ENCODE peak calls at places on chromosomes 12 and 14, in four cellular contexts. I is neural crest cell, P is A549, D is ovary. J is an unnamed sample.
A peak's percentile ranks its signal among the peaks of the same experiment; 100 is the strongest.

GRCh38 chr12:50538178-50538577 is 33.4 kb downstream of the DIP2B start:
- DNase-seq in P (no peak), I (no peak), D (no peak), J (no peak)

GRCh38 chr14:77041837-77042557 is 13.5 kb upstream of the IRF2BPL start:
- DNase-seq in P (no peak), I (no peak), D (peak; percentile 65), J (no peak)

GRCh38 chr14:21042918-21043317 is 756 bp downstream of the RNASE7 start:
- DNase-seq in I (no peak), D (no peak), P (no peak), J (no peak)

GRCh38 chr14:54976316-54976715 is 50.6 kb downstream of the WDHD1 start:
- DNase-seq in I (no peak), P (no peak), D (no peak), J (no peak)

GRCh38 chr12:119117936-119118335 is 60.8 kb upstream of the HSPB8 start:
- DNase-seq in D (no peak), I (no peak), P (no peak), J (no peak)

GRCh38 chr14:103149847-103150246 is 26.6 kb downstream of the TNFAIP2 start:
- DNase-seq in D (no peak), P (no peak), I (no peak), J (no peak)

GRCh38 chr12:52437508-52437907 is 3.3 kb upstream of the KRT75 start:
- DNase-seq in D (no peak), P (no peak), I (no peak), J (no peak)

GRCh38 chr14:97315790-97316189 is 518.6 kb downstream of the VRK1 start:
- DNase-seq in D (no peak), P (no peak), I (no peak), J (no peak)

GRCh38 chr12:103269962-103270361 is 225.8 kb downstream of the C12orf42 start:
- DNase-seq in P (no peak), D (no peak), I (no peak), J (no peak)

GRCh38 chr14:93998871-93999403 is 1.8 kb downstream of the CCDC197 start:
- DNase-seq in I (no peak), D (no peak), P (no peak), J (no peak)

GRCh38 chr14:52706286-52706685 is 714 bp upstream of the PSMC6 start:
- DNase-seq in I (no peak), P (no peak), D (no peak), J (no peak)

GRCh38 chr12:13436696-13437391 is 240.3 kb downstream of the EMP1 start:
- DNase-seq in P (peak; percentile 9), I (no peak), D (no peak), J (no peak)

GRCh38 chr12:69653703-69654102 is 43.0 kb upstream of the LRRC10 start:
- DNase-seq in D (no peak), P (no peak), I (no peak), J (no peak)

GRCh38 chr12:60180298-60180697 is 584.5 kb downstream of the SLC16A7 start:
- DNase-seq in D (no peak), I (no peak), P (no peak), J (no peak)

GRCh38 chr12:113239811-113240331 is 18.6 kb downstream of the TPCN1 start:
- DNase-seq in D (peak; percentile 69), I (no peak), P (no peak), J (no peak)

GRCh38 chr14:101962503-101962874 is 1.9 kb upstream of the DYNC1H1 start:
- DNase-seq in I (no peak), D (peak; percentile 56), P (peak; percentile 88), J (no peak)

GRCh38 chr12:25386823-25387134 is 136.1 kb upstream of the KRAS start:
- DNase-seq in D (peak; percentile 62), P (peak; percentile 9), I (no peak), J (no peak)
- TF ChIP-seq CTCF in D (no peak), P (no peak), I (no peak), J (no peak)

GRCh38 chr12:130835011-130835410 is 4.0 kb downstream of the STX2 start:
- DNase-seq in P (no peak), I (no peak), D (no peak), J (no peak)

GRCh38 chr12:130838284-130838950 is 633 bp downstream of the STX2 start:
- DNase-seq in D (no peak), I (peak; percentile 31), P (peak; percentile 25), J (no peak)

GRCh38 chr12:130835436-130835835 is 3.6 kb downstream of the STX2 start:
- DNase-seq in P (no peak), D (no peak), I (no peak), J (no peak)

GRCh38 chr12:130839770-130840355 is 813 bp upstream of the STX2 start:
- DNase-seq in D (no peak), P (no peak), I (no peak), J (no peak)

DNA sequence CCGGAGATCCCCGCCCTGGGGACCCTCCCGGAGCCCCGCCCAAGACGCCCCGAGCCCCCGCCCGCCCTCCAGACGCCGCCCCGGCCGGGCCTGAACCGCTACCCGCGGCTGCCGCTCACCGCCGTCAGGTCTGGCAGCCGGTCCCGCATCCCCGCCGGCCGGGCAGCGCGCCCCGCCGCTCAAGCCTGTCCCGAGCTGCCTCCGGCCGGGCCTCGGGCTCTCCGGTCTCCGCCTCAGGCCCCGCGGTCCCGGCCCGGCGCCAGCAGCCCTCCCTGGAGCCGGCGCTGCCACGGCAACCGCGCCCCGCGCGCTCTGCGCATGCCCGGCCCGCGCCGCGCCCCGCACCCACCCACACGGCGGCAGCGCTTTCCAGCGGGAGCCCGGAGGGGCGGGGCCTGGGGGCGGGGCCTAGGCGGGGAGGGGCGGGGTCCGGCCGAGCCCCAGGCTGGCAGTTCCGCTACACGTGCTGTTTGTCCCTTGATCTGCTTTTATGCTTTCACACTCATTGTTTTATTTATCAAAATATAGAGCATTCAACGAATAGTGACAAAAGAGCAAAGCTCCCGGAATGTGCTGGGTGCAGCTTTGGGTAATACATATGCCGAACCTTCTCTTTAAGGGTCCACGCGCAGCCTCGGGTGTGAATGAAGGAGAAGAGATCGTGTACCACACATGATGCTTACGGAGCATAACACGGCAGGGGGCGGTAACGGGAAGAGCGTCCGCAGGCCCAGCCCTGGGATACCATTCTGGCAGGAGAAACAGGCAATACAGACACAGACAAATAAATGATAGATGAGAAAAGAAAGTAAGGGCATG is at the start of gene STX2:
- DNase-seq in P (peak; percentile 82), D (peak; percentile 96), I (peak; percentile 85), J (peak; percentile 54)
- TF ChIP-seq CTCF in P (peak; percentile 39), D (peak; percentile 12), I (peak; percentile 28), J (peak; percentile 44)

DNA sequence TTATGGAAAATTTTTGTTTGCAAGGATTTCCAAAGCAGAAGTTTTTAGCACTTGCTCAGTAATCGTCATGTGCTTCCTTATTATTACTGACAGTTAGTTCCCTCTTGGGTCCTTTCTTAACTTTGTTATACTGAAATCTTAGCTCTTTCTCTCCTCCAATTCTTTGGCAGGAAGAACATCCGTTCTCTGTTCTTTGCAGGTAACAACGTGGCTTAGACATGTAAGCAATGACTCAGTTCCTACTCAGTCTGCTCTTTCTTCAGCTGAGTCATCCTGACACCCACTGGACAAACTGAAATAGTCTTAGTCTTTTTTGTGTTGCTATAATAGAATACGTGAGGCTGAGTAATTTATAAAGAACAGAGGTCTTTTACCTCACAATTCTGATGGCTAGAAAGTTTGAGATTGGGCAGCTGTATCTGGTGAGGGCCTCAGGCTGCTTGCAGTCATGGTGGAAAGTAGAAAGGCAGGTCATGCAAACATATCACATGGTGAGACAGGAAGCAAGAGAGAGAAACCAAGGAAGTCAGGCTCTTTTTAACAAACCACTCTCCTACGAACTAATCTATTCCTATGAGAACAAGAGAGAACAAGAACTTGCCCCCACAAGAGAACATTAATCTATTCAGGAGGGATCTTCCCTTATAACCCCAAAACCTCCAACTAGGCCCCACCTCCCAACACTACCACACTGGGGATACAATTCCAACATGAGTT is 49.2 kb downstream of the TESPA1 start:
- DNase-seq in P (peak; percentile 86), D (no peak), I (no peak), J (no peak)
- TF ChIP-seq CTCF in P (peak; percentile 42), D (no peak), I (no peak), J (no peak)

GRCh38 chr14:69288001-69288771 is 28.2 kb downstream of the GALNT16 start:
- DNase-seq in P (peak; percentile 46), D (peak; percentile 64), I (peak; percentile 16), J (no peak)
- TF ChIP-seq CTCF in P (peak; percentile 40), D (no peak), I (peak; percentile 47), J (no peak)

GRCh38 chr12:62848418-62848817 is 86.5 kb downstream of the PPM1H start:
- DNase-seq in D (no peak), I (no peak), P (peak; percentile 82), J (no peak)
- TF ChIP-seq CTCF in D (no peak), I (no peak), P (no peak), J (no peak)